ENCODE peak calls at places on chromosomes 1 and 21, in six cellular contexts. R is IMR-90; F is activated naive CD8-positive, alpha-beta T cell treated with anti-CD3 and anti-CD28 coated beads, Interleukin-2, amount 50 U/mL, for 24 hours; D is memory B cell; Y is NCI-H446; T is hypothalamus. Z is an unnamed sample.

GRCh38 chr1:68115308-68115707 is 64.9 kb upstream of the DIRAS3 start:
- DNase-seq in Y (no peak), F (no peak), T (no peak), R (no peak), D (no peak), Z (no peak)

GRCh38 chr1:177190308-177190970 is 19.7 kb downstream of the BRINP2 start:
- DNase-seq in Y (no peak), T (no peak), D (no peak), F (no peak), R (no peak), Z (no peak)

GRCh38 chr21:28207776-28208175 is 784.9 kb downstream of the LTN1 start:
- DNase-seq in F (no peak), Y (no peak), R (peak), D (no peak), T (no peak), Z (no peak)

GRCh38 chr1:195831789-195832188 is 776.5 kb downstream of the KCNT2 start:
- DNase-seq in F (no peak), Y (peak), R (no peak), T (no peak), D (no peak), Z (no peak)

GRCh38 chr1:57281324-57281723 is 142.5 kb downstream of the DAB1 start:
- DNase-seq in D (no peak), R (no peak), T (no peak), Y (no peak), F (no peak), Z (no peak)

GRCh38 chr21:40351006-40351405 is 483.8 kb downstream of the PCP4 start:
- DNase-seq in Y (no peak), R (no peak), D (no peak), T (no peak), F (no peak), Z (no peak)

GRCh38 chr1:125064481-125064880 is 3879.7 kb downstream of the SRGAP2C start:
- DNase-seq in D (no peak), T (no peak), R (no peak), Y (no peak), F (no peak), Z (no peak)

GRCh38 chr1:234592240-234592639 is 17.7 kb downstream of the IRF2BP2 start:
- DNase-seq in Y (no peak), F (no peak), T (no peak), R (no peak), D (no peak), Z (no peak)

GRCh38 chr1:167057297-167057688 is 32.9 kb downstream of the GPA33 start:
- DNase-seq in Y (peak), D (no peak), R (peak), F (peak), T (peak), Z (peak)

GRCh38 chr1:229114781-229115417 is 156.0 kb upstream of the RAB4A start:
- DNase-seq in Y (no peak), D (no peak), T (no peak), R (peak), F (no peak), Z (no peak)

GRCh38 chr1:47225430-47226100 is 6.5 kb downstream of the TAL1 start:
- DNase-seq in F (no peak), D (no peak), Y (no peak), T (no peak), R (no peak), Z (no peak)

GRCh38 chr1:2591233-2591580 is 4.6 kb downstream of the PRXL2B start:
- DNase-seq in T (no peak), D (no peak), F (no peak), R (no peak), Y (no peak), Z (no peak)

GRCh38 chr1:10507111-10507879 is 32.5 kb downstream of the PEX14 start:
- DNase-seq in Y (peak), F (peak), D (peak), T (peak), R (peak), Z (peak)

GRCh38 chr1:227937031-227937430 is 10.7 kb downstream of the WNT9A start:
- DNase-seq in T (no peak), F (no peak), R (no peak), Y (no peak), D (no peak), Z (no peak)

Z was measured in GM19239.